ENCODE peak calls at places on chromosomes 5 and 9, in seven cellular contexts. C is endodermal cell, O is brain microvascular endothelial cell, A is fibroblast of lung, L is fibroblast of the aortic adventitia, V is PC-3, S is fibroblast of pulmonary artery. U is an unnamed sample.

GRCh38 chr9:36802171-36802920 is 229.7 kb downstream of the MELK start:
- DNase-seq in C (no peak), O (peak), A (peak), L (peak), V (peak), S (peak), U (no peak)

GRCh38 chr5:40385544-40385943 is 294.2 kb upstream of the PTGER4 start:
- DNase-seq in C (peak), O (no peak), A (peak), L (no peak), V (peak), S (no peak), U (peak)

GRCh38 chr5:147101654-147102053 is 133.2 kb upstream of the STK32A start:
- DNase-seq in C (no peak), O (no peak), A (peak), L (peak), V (no peak), S (peak), U (no peak)

GRCh38 chr9:109868222-109868621 is 88.2 kb downstream of the PALM2AKAP2 start:
- DNase-seq in C (peak), O (peak), A (peak), L (peak), V (no peak), S (peak), U (no peak)

GRCh38 chr5:131957721-131958483 is 12.4 kb upstream of the MEIKIN start:
- DNase-seq in C (no peak), O (no peak), A (no peak), L (no peak), V (no peak), S (no peak), U (peak)

GRCh38 chr5:151570058-151570457 is 21.1 kb downstream of the FAT2 start:
- DNase-seq in C (no peak), O (no peak), A (no peak), L (no peak), V (peak), S (no peak), U (no peak)

GRCh38 chr5:95743248-95743647 is 12.1 kb downstream of the RHOBTB3 start:
- DNase-seq in C (no peak), O (no peak), A (no peak), L (no peak), V (no peak), S (no peak), U (no peak)

GRCh38 chr5:36934740-36935356 is 58.3 kb downstream of the NIPBL start:
- DNase-seq in C (no peak), O (peak), A (peak), L (no peak), V (no peak), S (peak), U (peak)

GRCh38 chr5:179852993-179853547 is 5.5 kb downstream of the MRNIP start:
- DNase-seq in C (no peak), O (no peak), A (no peak), L (no peak), V (no peak), S (no peak), U (no peak)

GRCh38 chr9:137547687-137548543 is 2.3 kb downstream of the PNPLA7 start:
- DNase-seq in C (no peak), O (no peak), A (no peak), L (peak), V (no peak), S (no peak), U (no peak)

GRCh38 chr5:81335946-81336345 is 34.6 kb downstream of the ZCCHC9 start:
- DNase-seq in C (no peak), O (no peak), A (no peak), L (no peak), V (no peak), S (no peak), U (no peak)

GRCh38 chr5:122154910-122155309 is 25.6 kb downstream of the ZNF474 start:
- DNase-seq in C (no peak), O (peak), A (peak), L (peak), V (no peak), S (peak), U (no peak)

GRCh38 chr5:5983261-5983660 is 395.1 kb downstream of the MED10 start:
- DNase-seq in C (no peak), O (no peak), A (no peak), L (no peak), V (no peak), S (no peak), U (no peak)

GRCh38 chr5:170917113-170917512 is 55.3 kb downstream of the RANBP17 start:
- DNase-seq in C (no peak), O (no peak), A (no peak), L (peak), V (no peak), S (peak), U (no peak)

GRCh38 chr9:129278391-129279237 is 100.6 kb upstream of the IER5L start:
- DNase-seq in C (peak), O (peak), A (peak), L (no peak), V (peak), S (peak), U (no peak)

GRCh38 chr5:54807421-54807820 is 178.0 kb downstream of the ESM1 start:
- DNase-seq in C (no peak), O (peak), A (peak), L (peak), V (peak), S (peak), U (peak)

GRCh38 chr9:136587145-136587943 is 41.5 kb upstream of the NOTCH1 start:
- DNase-seq in C (peak), O (peak), A (peak), L (peak), V (no peak), S (peak), U (no peak)

GRCh38 chr5:92177926-92178487 is 794.9 kb upstream of the ARRDC3 start:
- DNase-seq in C (no peak), O (no peak), A (no peak), L (no peak), V (no peak), S (peak), U (no peak)

GRCh38 chr5:64869419-64869818 is 100.7 kb downstream of the CWC27 start:
- DNase-seq in C (no peak), O (peak), A (peak), L (peak), V (peak), S (peak), U (peak)

GRCh38 chr5:144484124-144484897 is 313.6 kb downstream of the KCTD16 start:
- DNase-seq in C (no peak), O (peak), A (peak), L (peak), V (peak), S (peak), U (peak)

GRCh38 chr9:23537192-23538059 is 288.6 kb downstream of the ELAVL2 start:
- DNase-seq in C (peak), O (no peak), A (no peak), L (no peak), V (no peak), S (no peak), U (no peak)

GRCh38 chr5:53557386-53557785 is 3.1 kb upstream of the NDUFS4 start:
- DNase-seq in C (no peak), O (peak), A (peak), L (no peak), V (peak), S (peak), U (no peak)

GRCh38 chr9:9318959-9319505 is 1293.8 kb downstream of the PTPRD start:
- DNase-seq in C (no peak), O (no peak), A (no peak), L (no peak), V (no peak), S (no peak), U (no peak)

DNA sequence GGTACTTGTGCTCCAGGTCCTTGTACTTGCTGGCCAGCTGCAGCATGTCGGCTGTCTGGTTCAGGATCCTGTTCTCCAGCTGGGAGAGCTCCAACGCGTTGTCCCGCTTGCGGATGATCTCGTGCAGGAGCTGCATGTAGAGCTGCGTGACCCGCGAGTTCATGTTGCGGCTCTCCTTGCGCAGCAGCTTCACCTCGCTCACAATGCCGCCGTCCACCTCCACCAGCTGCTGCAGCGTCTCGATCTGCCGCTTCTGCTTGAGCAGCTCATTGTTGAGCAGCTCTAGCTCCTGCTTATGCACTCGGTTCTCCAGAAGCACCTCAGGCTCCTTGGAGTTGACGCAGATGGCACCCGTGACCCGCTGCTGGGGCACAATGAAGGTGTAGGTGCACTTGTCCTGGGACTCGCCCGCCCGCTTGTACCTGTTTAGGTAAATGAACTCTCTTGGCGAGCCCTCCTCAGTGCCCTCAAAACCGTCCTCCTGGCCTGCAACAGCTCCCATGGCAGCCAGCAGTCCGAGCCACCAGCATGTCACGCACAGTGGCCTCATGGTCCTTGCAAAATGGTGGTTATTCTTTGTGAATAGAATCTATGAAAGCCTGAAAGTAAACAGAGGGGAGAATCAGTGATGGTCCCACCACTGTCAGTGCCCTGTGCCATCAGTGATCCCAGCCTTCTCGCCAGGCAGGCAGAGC is 14.1 kb downstream of the ANGPTL2 start:
- DNase-seq in C (no peak), O (no peak), A (no peak), L (no peak), V (no peak), S (no peak), U (no peak)
- TF ChIP-seq CTCF in C (no peak), O (no peak), A (no peak), L (no peak), V (no peak), S (no peak), U (no peak)

GRCh38 chr9:95350266-95350665 is 32.8 kb upstream of the FANCC start:
- DNase-seq in C (no peak), O (no peak), A (no peak), L (no peak), V (no peak), S (no peak), U (no peak)

GRCh38 chr9:95344735-95345134 is 27.2 kb upstream of the FANCC start:
- DNase-seq in C (no peak), O (no peak), A (no peak), L (no peak), V (no peak), S (no peak), U (no peak)

GRCh38 chr9:95351051-95351450 is 33.5 kb upstream of the FANCC start:
- DNase-seq in C (no peak), O (no peak), A (no peak), L (no peak), V (no peak), S (no peak), U (no peak)

GRCh38 chr9:95346021-95346420 is 28.5 kb upstream of the FANCC start:
- DNase-seq in C (no peak), O (no peak), A (no peak), L (no peak), V (no peak), S (no peak), U (no peak)

DNA sequence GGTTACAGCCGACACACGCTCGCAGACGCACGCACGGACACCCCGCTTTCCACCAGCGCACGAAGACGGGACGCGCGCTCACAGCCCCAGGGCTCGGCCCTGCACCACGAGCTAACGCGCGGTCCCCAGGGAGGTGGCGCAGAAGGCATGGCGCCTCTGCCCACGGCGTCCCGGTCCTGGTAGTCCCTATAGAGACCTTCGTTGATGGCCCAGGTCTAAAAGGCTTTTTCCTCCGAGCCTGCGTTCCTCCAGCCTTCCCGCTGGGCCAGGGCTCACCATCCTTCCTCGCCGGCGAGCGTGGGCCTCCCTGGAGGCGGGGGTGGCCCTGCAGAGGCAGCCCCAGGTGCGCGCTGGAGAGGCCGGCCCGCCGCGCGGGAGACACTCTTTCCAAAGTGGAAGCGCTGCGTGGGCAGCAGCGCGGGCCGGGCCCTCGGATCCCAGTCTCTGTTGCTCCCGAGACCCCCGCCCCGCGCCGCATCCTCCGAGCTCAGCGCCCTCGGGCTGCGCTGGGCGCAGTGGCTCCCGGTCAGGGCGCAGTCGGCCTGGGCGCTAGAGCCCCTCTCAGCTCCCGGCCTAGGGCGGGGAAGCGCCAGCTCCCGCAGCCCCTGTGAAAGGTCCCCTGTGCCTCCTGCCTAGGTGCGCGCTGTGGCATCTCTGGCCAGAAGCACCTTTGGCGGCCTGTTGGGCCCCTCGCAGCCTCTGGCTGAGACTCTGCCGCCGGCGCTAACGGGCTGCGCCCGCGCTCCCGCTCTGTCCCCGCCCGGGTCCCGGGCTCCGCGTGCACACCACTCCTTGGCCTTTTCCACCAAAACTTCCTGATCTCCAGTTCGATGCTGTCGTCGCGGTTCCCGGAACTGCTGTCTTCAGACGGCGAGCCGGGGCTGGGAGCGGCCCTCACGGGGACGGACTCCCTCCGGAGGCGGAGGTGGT is 31.9 kb upstream of the FANCC start:
- DNase-seq in C (peak), O (no peak), A (peak), L (no peak), V (no peak), S (no peak), U (no peak)
- H3K4me3 ChIP-seq in C (peak), O (peak), A (no peak), L (peak), V (no peak), S (no peak), U (peak)

DNA sequence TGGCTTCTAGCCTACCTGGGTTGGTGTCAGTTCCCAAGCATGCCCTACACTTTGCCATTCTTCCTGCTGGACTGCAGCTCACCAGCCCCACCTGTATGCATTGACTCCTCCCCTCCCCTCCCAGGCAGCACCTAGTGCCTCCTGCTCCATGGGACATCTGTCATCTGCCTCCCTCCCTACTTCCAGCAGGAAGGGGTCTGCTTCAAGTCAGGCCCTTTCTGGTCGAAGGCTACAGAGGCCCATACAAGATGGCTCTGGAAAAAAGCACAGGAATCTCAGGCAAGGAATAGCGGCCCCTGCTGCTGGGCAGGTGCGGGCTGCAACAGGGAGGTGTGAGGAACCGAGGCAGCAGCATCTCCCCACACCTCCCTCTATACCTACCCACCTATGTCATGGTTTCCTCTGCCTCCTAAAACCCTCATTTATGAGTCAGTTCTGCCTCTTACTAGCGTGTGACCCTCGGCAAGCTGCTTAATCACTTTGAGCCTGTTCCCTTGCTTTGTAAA is 19.7 kb downstream of the WWC1 start:
- DNase-seq in C (peak), O (no peak), A (no peak), L (no peak), V (peak), S (no peak), U (no peak)
- TF ChIP-seq CTCF in C (peak), O (peak), A (no peak), L (no peak), V (no peak), S (no peak), U (peak)

GRCh38 chr5:173915310-173916005 is 27.3 kb downstream of the CPEB4 start:
- DNase-seq in C (no peak), O (no peak), A (no peak), L (no peak), V (no peak), S (no peak), U (no peak)
- H3K4me3 ChIP-seq in C (no peak), O (no peak), A (no peak), L (no peak), V (no peak), S (no peak), U (no peak)

GRCh38 chr5:10595305-10595677 is 31.4 kb downstream of the ANKRD33B start:
- DNase-seq in C (no peak), O (no peak), A (peak), L (no peak), V (peak), S (no peak), U (no peak)

GRCh38 chr5:10596310-10596703 is 32.4 kb downstream of the ANKRD33B start:
- DNase-seq in C (no peak), O (no peak), A (no peak), L (no peak), V (no peak), S (no peak), U (no peak)

GRCh38 chr5:10593531-10594181 is 29.8 kb downstream of the ANKRD33B start:
- DNase-seq in C (no peak), O (no peak), A (no peak), L (no peak), V (no peak), S (no peak), U (no peak)

GRCh38 chr5:10595678-10596309 is 31.9 kb downstream of the ANKRD33B start:
- DNase-seq in C (no peak), O (peak), A (peak), L (peak), V (peak), S (peak), U (no peak)

DNA sequence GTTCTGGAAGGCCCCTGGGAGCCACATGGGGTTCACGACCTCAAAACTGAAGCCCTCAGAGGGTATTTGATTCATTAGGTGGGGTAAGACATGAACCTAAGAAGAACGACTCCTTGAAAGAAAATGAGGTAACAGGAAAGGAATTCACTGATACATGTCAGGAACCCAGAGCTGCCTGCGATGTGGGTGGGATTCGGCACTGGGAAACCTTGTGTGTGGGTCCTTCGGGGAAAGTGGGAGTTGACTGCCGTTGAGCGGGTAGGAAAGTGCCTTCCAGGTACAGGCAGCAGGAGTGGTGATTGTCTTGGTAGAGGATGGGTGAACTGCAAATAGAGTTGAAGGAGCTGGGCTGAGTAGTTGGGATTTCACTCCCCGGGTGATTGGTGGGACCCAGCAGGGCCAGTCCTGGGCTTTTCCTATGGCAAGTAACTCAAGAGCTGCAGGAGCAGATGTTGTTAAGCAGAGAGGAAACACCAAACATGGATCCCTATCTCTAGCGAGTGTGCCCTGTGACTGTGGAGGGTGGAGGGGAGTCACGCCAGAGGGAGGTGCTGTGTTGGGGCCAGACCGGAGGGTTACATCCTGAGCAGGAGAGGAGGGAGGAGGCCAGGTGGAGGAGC is 30.8 kb downstream of the ANKRD33B start:
- DNase-seq in C (peak), O (peak), A (peak), L (no peak), V (no peak), S (peak), U (no peak)
- TF ChIP-seq CTCF in C (no peak), O (no peak), A (no peak), L (no peak), V (peak), S (no peak), U (no peak)

GRCh38 chr9:125039544-125039943 is 98.7 kb upstream of the GOLGA1 start:
- DNase-seq in C (no peak), O (no peak), A (no peak), L (no peak), V (no peak), S (no peak), U (no peak)
- H3K4me3 ChIP-seq in C (no peak), O (no peak), A (no peak), L (no peak), V (no peak), S (no peak), U (no peak)

DNA sequence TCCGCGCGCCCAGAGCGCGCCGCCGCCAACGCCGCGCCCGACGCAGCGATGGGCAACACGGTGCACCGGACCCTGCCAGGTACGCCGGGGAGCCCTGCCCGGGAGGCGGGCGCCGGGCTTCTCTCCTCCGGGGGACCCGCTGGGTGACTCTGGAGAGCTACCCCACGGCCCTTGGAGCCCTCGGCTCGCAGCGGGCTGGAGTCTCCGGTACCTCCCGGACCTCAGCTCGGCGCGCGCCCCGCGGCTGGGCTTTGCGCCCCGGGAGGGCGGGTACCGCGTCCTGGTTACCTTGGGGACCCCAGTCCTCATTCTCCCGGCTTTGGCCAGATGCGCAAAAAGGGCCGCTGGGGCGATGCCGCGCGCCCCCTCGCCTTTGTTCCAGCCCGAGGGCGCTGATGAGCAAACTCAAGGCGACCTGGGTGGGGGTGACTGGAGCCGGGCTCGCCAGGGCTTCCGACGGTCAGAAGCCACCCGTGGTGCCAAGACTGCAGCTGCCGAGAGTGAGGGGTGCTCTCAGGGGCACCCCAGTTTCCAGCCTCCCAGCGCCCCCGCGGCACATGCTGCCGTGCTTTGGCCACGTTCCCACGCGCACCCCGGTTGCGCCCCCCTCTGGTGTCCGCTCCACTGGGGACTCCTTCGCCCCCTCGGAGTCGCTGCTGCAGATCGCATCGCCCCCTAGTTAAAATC is 439 bp downstream of the NEURL1B start:
- DNase-seq in C (no peak), O (no peak), A (no peak), L (no peak), V (no peak), S (no peak), U (no peak)
- TF ChIP-seq CTCF in C (peak), O (peak), A (no peak), L (no peak), V (no peak), S (no peak), U (no peak)

GRCh38 chr9:127896395-127897193 is 2.8 kb downstream of the ST6GALNAC6 start:
- DNase-seq in C (peak), O (no peak), A (no peak), L (no peak), V (no peak), S (no peak), U (no peak)
- H3K4me3 ChIP-seq in C (no peak), O (peak), A (peak), L (peak), V (no peak), S (peak), U (no peak)